ENCODE peak calls at places on chromosomes 5 and 9, in eight cellular contexts. J is ovary, F is gastrocnemius medialis, Q is lower leg skin, Z is GM12878, N is esophagus squamous epithelium, O is body of pancreas, S is A549. A is an unnamed sample.

GRCh38 chr9:32344551-32345182 is 39.8 kb upstream of the ACO1 start:
- DNase-seq in J (no peak), F (no peak), Q (no peak), Z (no peak), N (no peak), O (no peak), S (no peak), A (no peak)

GRCh38 chr5:67561145-67561932 is 364.7 kb upstream of the CD180 start:
- DNase-seq in J (no peak), F (no peak), Q (no peak), Z (no peak), N (no peak), O (no peak), S (no peak), A (no peak)

GRCh38 chr5:72064801-72065570 is 42.3 kb upstream of the MAP1B start:
- DNase-seq in J (no peak), F (no peak), Q (no peak), Z (no peak), N (no peak), O (no peak), S (no peak), A (no peak)

GRCh38 chr9:134861586-134862334 is 18.9 kb upstream of the FCN2 start:
- DNase-seq in J (peak), F (no peak), Q (no peak), Z (no peak), N (no peak), O (no peak), S (no peak), A (no peak)

GRCh38 chr5:112876362-112876761 is 15.3 kb downstream of the SRP19 start:
- DNase-seq in J (no peak), F (no peak), Q (no peak), Z (no peak), N (no peak), O (no peak), S (no peak), A (no peak)

GRCh38 chr5:83124593-83124992 is 47.2 kb downstream of the XRCC4 start:
- DNase-seq in J (no peak), F (no peak), Q (no peak), Z (no peak), N (no peak), O (no peak), S (no peak), A (no peak)

GRCh38 chr5:143657814-143658395 is 154.1 kb upstream of the HMHB1 start:
- DNase-seq in J (no peak), F (no peak), Q (no peak), Z (no peak), N (no peak), O (no peak), S (peak), A (no peak)

GRCh38 chr9:78314953-78315870 is 18.3 kb downstream of the PSAT1 start:
- DNase-seq in J (no peak), F (no peak), Q (peak), Z (no peak), N (no peak), O (peak), S (no peak), A (no peak)

GRCh38 chr5:179800696-179801201 is 5.9 kb downstream of the MGAT4B start:
- DNase-seq in J (no peak), F (peak), Q (no peak), Z (no peak), N (no peak), O (no peak), S (no peak), A (no peak)

GRCh38 chr5:135887447-135887864 is 8.2 kb downstream of the IL9 start:
- DNase-seq in J (peak), F (peak), Q (no peak), Z (peak), N (no peak), O (peak), S (peak), A (peak)

GRCh38 chr9:125990186-125990792 is 243.1 kb downstream of the PBX3 start:
- DNase-seq in J (no peak), F (no peak), Q (peak), Z (no peak), N (no peak), O (no peak), S (no peak), A (no peak)

GRCh38 chr5:88646866-88647265 is 236.1 kb downstream of the MEF2C start:
- DNase-seq in J (no peak), F (no peak), Q (no peak), Z (no peak), N (no peak), O (no peak), S (no peak), A (no peak)

GRCh38 chr9:116274293-116274692 is 120.7 kb downstream of the PAPPA start:
- DNase-seq in J (no peak), F (no peak), Q (no peak), Z (no peak), N (no peak), O (no peak), S (no peak), A (no peak)
- TF ChIP-seq POLR2A in J (no peak), F (no peak), Q (no peak), Z (no peak), N (no peak), O (no peak), S (no peak), A (no peak)

DNA sequence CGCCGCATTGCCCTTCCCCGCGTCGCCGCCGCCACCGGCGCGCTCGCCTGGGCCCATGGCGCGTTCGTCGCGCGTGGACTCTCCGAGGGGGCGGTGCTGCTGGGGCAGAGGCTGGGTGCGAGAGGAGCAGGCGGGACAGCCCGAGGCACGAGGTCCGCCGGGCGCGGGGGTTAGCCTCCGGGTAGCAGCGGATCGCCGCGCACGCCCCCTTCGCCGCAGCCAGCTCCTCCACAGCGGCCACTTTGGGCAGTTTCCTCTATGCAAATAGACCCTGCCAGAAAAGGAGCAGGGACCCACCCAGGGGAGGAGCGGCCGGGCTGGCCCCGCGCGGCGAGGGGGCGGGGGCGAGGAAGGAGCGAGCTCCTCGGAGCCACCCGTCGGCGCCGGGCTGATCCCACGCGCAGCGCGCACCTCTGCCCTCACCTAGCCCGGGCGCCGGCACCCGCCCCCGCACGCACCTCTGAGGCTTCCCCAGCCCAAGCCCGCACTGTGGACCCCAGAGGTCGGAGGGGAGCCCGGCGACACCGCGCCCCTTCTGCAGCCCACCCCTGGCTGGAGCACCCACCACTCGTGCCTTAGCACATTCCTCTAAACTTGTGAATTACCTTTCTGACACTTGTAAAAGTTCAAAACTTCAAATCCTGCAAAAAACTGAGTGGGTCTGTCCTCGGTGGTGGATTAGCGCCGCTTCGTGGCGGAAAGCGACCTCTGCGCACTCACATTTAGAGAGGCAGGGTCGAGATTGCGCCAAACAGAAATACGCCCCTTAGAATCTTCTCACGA is at the start of gene COL23A1:
- DNase-seq in J (peak), F (peak), Q (peak), Z (no peak), N (no peak), O (peak), S (peak), A (no peak)
- TF ChIP-seq POLR2A in J (no peak), F (peak), Q (no peak), Z (no peak), N (no peak), O (no peak), S (no peak), A (no peak)

GRCh38 chr5:150780180-150780692 is 1.7 kb downstream of the SMIM3 start:
- DNase-seq in J (no peak), F (peak), Q (no peak), Z (peak), N (no peak), O (peak), S (no peak), A (no peak)

GRCh38 chr5:150778103-150778516 is 447 bp upstream of the SMIM3 start:
- DNase-seq in J (no peak), F (no peak), Q (no peak), Z (no peak), N (no peak), O (peak), S (no peak), A (no peak)

GRCh38 chr5:150779397-150780179 is 1.0 kb downstream of the SMIM3 start:
- DNase-seq in J (no peak), F (peak), Q (no peak), Z (no peak), N (no peak), O (no peak), S (no peak), A (no peak)

GRCh38 chr5:150777685-150778084 is 872 bp upstream of the SMIM3 start:
- DNase-seq in J (no peak), F (no peak), Q (no peak), Z (no peak), N (no peak), O (no peak), S (no peak), A (no peak)

DNA sequence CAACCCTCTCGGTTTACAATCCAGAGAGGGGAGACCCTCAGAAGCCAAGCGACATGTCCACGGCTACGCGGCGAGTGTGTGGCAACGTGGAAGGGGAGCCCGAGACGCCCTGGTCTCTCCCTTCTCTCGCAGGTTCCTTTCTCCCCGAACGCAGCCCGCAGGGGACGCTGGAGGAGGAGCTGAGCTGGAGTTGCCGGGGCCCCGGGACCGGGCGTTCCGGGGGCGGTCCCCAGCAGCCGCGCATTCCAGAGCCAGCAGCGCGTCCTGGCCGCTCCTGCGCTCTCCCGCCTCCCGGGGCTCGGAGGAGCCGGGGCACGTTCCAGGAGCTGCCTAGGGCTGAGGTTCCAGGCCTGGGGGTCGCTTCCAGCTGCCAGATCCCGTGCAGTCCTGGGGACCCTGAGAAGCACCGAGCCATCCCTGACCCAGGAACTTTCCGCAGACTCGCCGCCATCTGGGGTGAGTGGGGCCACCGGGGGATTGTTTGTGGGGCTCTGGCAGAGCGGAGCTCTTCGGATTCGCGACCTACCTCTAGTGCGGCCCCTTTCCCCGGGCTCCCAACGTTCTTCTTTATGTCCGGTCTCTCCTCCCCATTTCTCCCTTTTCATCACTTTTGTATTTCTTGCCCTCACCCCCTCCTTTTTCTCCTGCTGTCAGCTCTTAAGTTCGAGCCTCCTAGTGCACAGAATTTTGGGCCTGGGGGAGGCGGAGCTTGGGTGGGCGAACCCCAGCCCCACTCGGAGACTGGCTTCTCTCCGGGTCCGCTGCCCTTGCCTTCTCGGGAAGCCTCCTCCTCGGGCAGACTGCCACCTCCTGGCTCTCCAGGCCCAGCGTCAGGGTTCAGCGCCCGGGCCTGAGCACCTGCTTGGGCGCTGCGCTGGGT is at the start of gene SMIM3:
- DNase-seq in J (peak), F (peak), Q (peak), Z (no peak), N (no peak), O (peak), S (peak), A (peak)
- TF ChIP-seq POLR2A in J (peak), F (peak), Q (no peak), Z (peak), N (peak), O (peak), S (peak), A (peak)

GRCh38 chr5:14401639-14402038 is 180.0 kb upstream of the OTULINL start:
- DNase-seq in J (no peak), F (no peak), Q (no peak), Z (no peak), N (no peak), O (no peak), S (no peak), A (no peak)
- TF ChIP-seq POLR2A in J (no peak), F (no peak), Q (no peak), Z (no peak), N (no peak), O (no peak), S (no peak), A (no peak)